ENCODE peak calls at places on chromosomes 3 and 15, in six cellular contexts. S is caudate nucleus; A is left ventricle myocardium superior; T is stimulated activated CD8-positive, alpha-beta memory T cell treated with anti-CD3 and anti-CD28 coated beads, Interleukin-7, amount 100 ng/mL, for 1 hour; N is HL-60; D is NCI-H1105. W is an unnamed sample.

GRCh38 chr3:8575364-8576104 is 69.1 kb downstream of the SSUH2 start:
- DNase-seq in D (no peak), T (no peak), A (no peak), N (no peak), S (no peak), W (no peak)

GRCh38 chr15:77143606-77144005 is 72.7 kb upstream of the TSPAN3 start:
- DNase-seq in S (no peak), N (no peak), T (no peak), D (no peak), A (no peak), W (no peak)

GRCh38 chr3:143628971-143629370 is 219.3 kb downstream of the SLC9A9 start:
- DNase-seq in T (no peak), D (no peak), N (no peak), A (no peak), S (no peak), W (no peak)

GRCh38 chr3:44976002-44976815 is at the start of the genes EXOSC7 and ZDHHC3:
- DNase-seq in A (peak; percentile 94), S (peak; percentile 84), T (peak; percentile 72), N (peak; percentile 80), D (peak; percentile 71), W (peak; percentile 85)

GRCh38 chr3:50333744-50334328 is 5.8 kb upstream of the TUSC2 start:
- DNase-seq in N (no peak), T (no peak), D (no peak), A (peak; percentile 58), S (no peak), W (no peak)

GRCh38 chr3:10548997-10549396 is 43.6 kb upstream of the ATP2B2 start:
- DNase-seq in S (no peak), D (no peak), T (no peak), A (no peak), N (peak; percentile 22), W (no peak)

GRCh38 chr3:134449277-134449676 is 36.5 kb downstream of the ANAPC13 start:
- DNase-seq in T (no peak), S (no peak), N (no peak), D (peak; percentile 42), A (peak; percentile 46), W (no peak)

GRCh38 chr3:56189486-56189985 is 278.7 kb downstream of the ERC2 start:
- DNase-seq in D (no peak), N (no peak), S (no peak), T (no peak), A (no peak), W (no peak)